ENCODE peak calls at places on chromosomes 13 and 19, in eight cellular contexts. E, L, F, Q, C, J, V and W are unnamed samples.
A peak's percentile ranks its signal among the peaks of the same experiment; 100 is the strongest.

GRCh38 chr19:54481326-54481930 is 8.3 kb upstream of the CDC42EP5 start:
- DNase-seq in E (peak; percentile 37), L (peak; percentile 20), F (peak; percentile 67), Q (peak; percentile 45), C (peak; percentile 41), J (peak; percentile 38), V (no peak), W (peak; percentile 30)

GRCh38 chr13:112545866-112546265 is 42.1 kb downstream of the TUBGCP3 start:
- DNase-seq in E (no peak), L (no peak), F (no peak), Q (peak; percentile 90), C (peak; percentile 84), J (peak; percentile 66), V (no peak), W (peak; percentile 61)

GRCh38 chr19:41584931-41585330 is 9.0 kb downstream of the CEACAM21 start:
- DNase-seq in E (no peak), L (no peak), F (no peak), Q (no peak), C (no peak), J (no peak), V (no peak), W (no peak)

GRCh38 chr13:67064920-67065319 is 165.2 kb downstream of the PCDH9 start:
- DNase-seq in E (no peak), L (no peak), F (no peak), Q (no peak), C (no peak), J (no peak), V (no peak), W (no peak)

GRCh38 chr19:33687761-33688656 is 66.3 kb downstream of the CHST8 start:
- DNase-seq in E (no peak), L (no peak), F (no peak), Q (no peak), C (no peak), J (no peak), V (no peak), W (no peak)

GRCh38 chr13:85498774-85499173 is 300.4 kb downstream of the SLITRK6 start:
- DNase-seq in E (no peak), L (no peak), F (no peak), Q (no peak), C (no peak), J (no peak), V (no peak), W (no peak)

GRCh38 chr13:103772576-103772975 is 706.4 kb upstream of the SLC10A2 start:
- DNase-seq in E (no peak), L (no peak), F (peak; percentile 7), Q (no peak), C (no peak), J (no peak), V (no peak), W (no peak)

GRCh38 chr19:46101293-46101692 is 23.2 kb downstream of the IGFL3 start:
- DNase-seq in E (no peak), L (no peak), F (no peak), Q (no peak), C (no peak), J (no peak), V (no peak), W (no peak)

GRCh38 chr19:4304509-4305252 is at the start of gene FSD1:
- DNase-seq in E (no peak), L (peak; percentile 53), F (peak; percentile 64), Q (peak; percentile 42), C (peak; percentile 34), J (peak; percentile 76), V (no peak), W (no peak)

GRCh38 chr19:17424743-17425365 is 5.0 kb downstream of the MVB12A start:
- DNase-seq in E (peak; percentile 26), L (peak; percentile 28), F (no peak), Q (peak; percentile 16), C (peak; percentile 23), J (peak; percentile 27), V (no peak), W (no peak)

GRCh38 chr13:103671547-103671946 is 605.3 kb upstream of the SLC10A2 start:
- DNase-seq in E (no peak), L (no peak), F (no peak), Q (no peak), C (no peak), J (no peak), V (no peak), W (no peak)

GRCh38 chr13:58712191-58712590 is 1080.6 kb downstream of the PCDH17 start:
- DNase-seq in E (no peak), L (no peak), F (peak; percentile 22), Q (no peak), C (no peak), J (no peak), V (no peak), W (no peak)

GRCh38 chr19:39171479-39172465 is 25.0 kb upstream of the NCCRP1 start:
- DNase-seq in E (no peak), L (no peak), F (no peak), Q (no peak), C (no peak), J (no peak), V (no peak), W (no peak)

GRCh38 chr13:91708558-91708957 is 310.1 kb downstream of the GPC5 start:
- DNase-seq in E (no peak), L (no peak), F (no peak), Q (no peak), C (no peak), J (no peak), V (no peak), W (no peak)

GRCh38 chr13:82062772-82063171 is 1721.8 kb upstream of the SPRY2 start:
- DNase-seq in E (no peak), L (no peak), F (no peak), Q (no peak), C (no peak), J (peak; percentile 19), V (no peak), W (peak; percentile 33)

GRCh38 chr19:48991823-48992570 is 1.1 kb downstream of the GYS1 start:
- DNase-seq in E (peak; percentile 78), L (peak; percentile 15), F (no peak), Q (peak; percentile 84), C (peak; percentile 80), J (peak; percentile 88), V (no peak), W (peak; percentile 69)

GRCh38 chr19:36963262-36963661 is 47.1 kb downstream of the ZNF568 start:
- DNase-seq in E (no peak), L (no peak), F (no peak), Q (no peak), C (no peak), J (no peak), V (no peak), W (no peak)

GRCh38 chr13:48251616-48252081 is 18.6 kb downstream of the ITM2B start:
- DNase-seq in E (no peak), L (peak; percentile 22), F (no peak), Q (peak; percentile 90), C (peak; percentile 70), J (no peak), V (no peak), W (no peak)

GRCh38 chr13:68440874-68441273 is 1210.7 kb upstream of the PCDH9 start:
- DNase-seq in E (no peak), L (no peak), F (no peak), Q (no peak), C (no peak), J (no peak), V (no peak), W (no peak)

GRCh38 chr19:18846862-18847515 is 15.2 kb downstream of the UPF1 start:
- DNase-seq in E (peak; percentile 76), L (peak; percentile 85), F (peak; percentile 54), Q (peak; percentile 83), C (peak; percentile 82), J (peak; percentile 80), V (peak; percentile 36), W (peak; percentile 58)

GRCh38 chr13:111387026-111387871 is 66.8 kb downstream of the TEX29 start:
- DNase-seq in E (no peak), L (no peak), F (no peak), Q (no peak), C (no peak), J (no peak), V (no peak), W (no peak)

GRCh38 chr19:11100064-11100463 is 10.8 kb downstream of the LDLR start:
- DNase-seq in E (no peak), L (no peak), F (no peak), Q (no peak), C (no peak), J (no peak), V (no peak), W (no peak)

GRCh38 chr13:43963726-43964125 is 84.0 kb downstream of the LACC1 start:
- DNase-seq in E (no peak), L (no peak), F (no peak), Q (no peak), C (no peak), J (no peak), V (no peak), W (no peak)

GRCh38 chr19:18340237-18340989 is at the start of gene PGPEP1:
- DNase-seq in E (peak; percentile 83), L (peak; percentile 55), F (no peak), Q (peak; percentile 49), C (peak; percentile 35), J (peak; percentile 68), V (peak; percentile 42), W (no peak)

GRCh38 chr19:15249912-15250634 is 17.8 kb upstream of the EPHX3 start:
- DNase-seq in E (peak; percentile 42), L (no peak), F (no peak), Q (peak; percentile 93), C (peak; percentile 95), J (peak; percentile 98), V (no peak), W (peak; percentile 66)

GRCh38 chr19:54114340-54114826 is 1.1 kb downstream of the TFPT start:
- DNase-seq in E (peak; percentile 53), L (peak; percentile 47), F (no peak), Q (peak; percentile 25), C (peak; percentile 38), J (peak; percentile 52), V (no peak), W (peak; percentile 15)

GRCh38 chr13:114089751-114090400 is 42.5 kb downstream of the RASA3 start:
- DNase-seq in E (no peak), L (no peak), F (no peak), Q (no peak), C (no peak), J (no peak), V (no peak), W (no peak)

GRCh38 chr13:50378513-50378970 is 363.3 kb downstream of the KCNRG start:
- DNase-seq in E (no peak), L (no peak), F (no peak), Q (no peak), C (no peak), J (no peak), V (no peak), W (no peak)

GRCh38 chr19:13099073-13099999 is 3.3 kb downstream of the LYL1 start:
- DNase-seq in E (peak; percentile 81), L (peak; percentile 61), F (no peak), Q (no peak), C (peak; percentile 38), J (peak; percentile 67), V (peak; percentile 49), W (peak; percentile 62)

GRCh38 chr13:74098077-74098476 is 36.1 kb downstream of the KLF12 start:
- DNase-seq in E (no peak), L (no peak), F (no peak), Q (no peak), C (no peak), J (no peak), V (no peak), W (no peak)